ENCODE peak calls at places on chromosomes 16 and 17, in four cellular contexts. Z is HepG2, D is GM12878, E is K562. M is an unnamed sample.

GRCh38 chr17:71709974-71710373 is 410.8 kb upstream of the SOX9 start:
- DNase-seq in Z (no peak), D (no peak), E (no peak), M (no peak)

GRCh38 chr16:27203429-27204231 is at the start of gene KDM8:
- DNase-seq in Z (peak; percentile 100), D (peak; percentile 99), E (peak; percentile 99), M (peak; percentile 98)

GRCh38 chr17:2034806-2035548 is 5.0 kb downstream of the DPH1 start:
- DNase-seq in Z (no peak), D (no peak), E (no peak), M (no peak)

GRCh38 chr17:58332720-58333395 is 4.3 kb upstream of the TSPOAP1 start:
- DNase-seq in Z (no peak), D (no peak), E (no peak), M (no peak)

GRCh38 chr16:57512296-57513001 is 23.9 kb downstream of the CCDC102A start:
- DNase-seq in Z (no peak), D (no peak), E (no peak), M (no peak)

GRCh38 chr16:18013863-18014262 is 322.7 kb downstream of the NPIPA8 start:
- DNase-seq in Z (no peak), D (peak; percentile 1), E (peak; percentile 13), M (no peak)

GRCh38 chr16:72891291-72892227 is 156.4 kb downstream of the ZFHX3 start:
- DNase-seq in Z (no peak), D (no peak), E (no peak), M (no peak)

GRCh38 chr17:82213251-82214011 is 789 bp upstream of the CCDC57 start:
- DNase-seq in Z (peak; percentile 59), D (no peak), E (peak; percentile 58), M (peak; percentile 79)

GRCh38 chr17:10071141-10071540 is 127.3 kb downstream of the GAS7 start:
- DNase-seq in Z (no peak), D (no peak), E (no peak), M (no peak)

GRCh38 chr17:62778990-62779681 is 29.0 kb downstream of the MARCHF10 start:
- DNase-seq in Z (peak; percentile 48), D (no peak), E (peak; percentile 20), M (no peak)

GRCh38 chr17:80845863-80846671 is 145.6 kb upstream of the CHMP6 start:
- DNase-seq in Z (no peak), D (no peak), E (no peak), M (no peak)

GRCh38 chr17:44655983-44656700 is at the start of gene MEIOC:
- DNase-seq in Z (no peak), D (no peak), E (no peak), M (peak; percentile 85)

GRCh38 chr16:68490829-68491575 is 42.7 kb upstream of the SMPD3 start:
- DNase-seq in Z (no peak), D (no peak), E (no peak), M (no peak)

GRCh38 chr17:69643686-69644085 is 229.2 kb downstream of the MAP2K6 start:
- DNase-seq in Z (no peak), D (no peak), E (no peak), M (no peak)

GRCh38 chr17:56939869-56940484 is 20.9 kb downstream of the COIL start:
- DNase-seq in Z (peak; percentile 72), D (no peak), E (peak; percentile 71), M (peak; percentile 56)

DNA sequence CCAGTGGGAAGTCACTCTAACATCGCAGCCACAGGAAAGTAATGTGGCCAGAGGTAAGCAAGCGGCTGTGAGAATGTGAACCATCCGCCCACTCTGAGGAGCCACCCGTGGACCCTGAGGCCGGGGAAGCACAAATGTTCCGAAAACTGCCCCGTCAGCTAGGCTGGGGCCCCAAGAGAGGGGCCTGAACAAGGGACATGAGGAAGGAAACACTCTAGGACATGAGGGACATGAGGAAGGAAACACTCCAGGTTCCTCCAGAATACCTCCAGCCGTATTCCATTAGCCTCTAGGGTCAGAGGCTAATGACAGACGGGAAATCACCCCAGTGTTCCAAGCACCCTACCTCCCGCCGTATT is 317 bp downstream of the TEFM start:
- DNase-seq in Z (no peak), D (no peak), E (no peak), M (peak; percentile 17)
- TF ChIP-seq TARDBP in Z (no peak), D (no peak), E (no peak), M (no peak)

GRCh38 chr17:60653569-60653968 is 24.1 kb upstream of the BCAS3 start:
- DNase-seq in Z (no peak), D (no peak), E (no peak), M (no peak)

GRCh38 chr17:60646701-60647100 is 30.9 kb upstream of the BCAS3 start:
- DNase-seq in Z (no peak), D (no peak), E (no peak), M (no peak)

GRCh38 chr17:60647705-60648104 is 29.9 kb upstream of the BCAS3 start:
- DNase-seq in Z (no peak), D (no peak), E (no peak), M (no peak)

GRCh38 chr17:60656499-60656898 is 21.2 kb upstream of the BCAS3 start:
- DNase-seq in Z (no peak), D (no peak), E (peak; percentile 51), M (no peak)

DNA sequence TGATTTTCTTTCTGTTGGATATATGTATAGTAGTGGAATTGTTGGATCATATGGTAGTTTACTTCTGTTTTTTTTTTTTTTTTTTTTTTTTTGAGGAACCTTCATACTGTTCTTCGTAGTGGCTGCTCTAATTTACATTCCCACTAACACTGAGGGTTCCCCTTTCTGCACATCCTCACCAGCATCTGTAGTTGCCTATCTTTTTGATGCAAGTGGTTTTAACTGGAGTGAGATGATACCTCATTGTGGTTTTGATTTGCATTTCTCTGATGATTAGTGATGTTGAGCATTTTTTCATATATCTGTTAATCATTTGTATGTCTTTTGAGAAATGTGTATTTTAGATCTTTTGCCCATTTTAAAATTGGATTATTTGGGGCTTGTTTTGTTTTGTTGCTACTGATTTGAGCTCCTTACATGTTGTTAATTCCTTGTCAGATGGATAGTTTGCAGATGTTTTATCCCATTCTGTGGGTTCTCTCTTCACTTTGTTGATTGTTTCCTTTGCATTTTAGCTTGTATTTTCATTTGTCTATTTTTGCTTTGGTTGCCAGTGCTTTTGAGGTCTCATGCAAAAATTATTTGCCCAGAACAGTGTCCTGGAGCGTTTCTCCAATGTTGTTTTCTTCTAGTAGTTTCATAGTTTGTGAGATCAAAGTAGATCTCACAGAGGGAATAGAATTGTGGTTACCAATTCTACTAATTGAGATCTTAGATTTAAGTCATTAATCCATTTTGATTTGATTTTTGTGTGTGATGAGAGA is 25.0 kb upstream of the BCAS3 start:
- DNase-seq in Z (no peak), D (peak; percentile 52), E (no peak), M (no peak)
- TF ChIP-seq FOXK2 in Z (no peak), D (no peak), E (no peak), M (no peak)

GRCh38 chr16:2048116-2048543 is 345 bp downstream of the TSC2 start:
- DNase-seq in Z (no peak), D (no peak), E (peak; percentile 35), M (no peak)

GRCh38 chr16:2047330-2048115 is at the start of the genes NTHL1 and TSC2:
- DNase-seq in Z (peak; percentile 93), D (peak; percentile 82), E (peak; percentile 99), M (peak; percentile 100)

GRCh38 chr16:2044541-2044940 is 3.1 kb downstream of the NTHL1 start:
- DNase-seq in Z (no peak), D (no peak), E (no peak), M (no peak)

GRCh38 chr16:2046125-2046888 is 1.3 kb downstream of the NTHL1 start:
- DNase-seq in Z (no peak), D (no peak), E (no peak), M (no peak)

GRCh38 chr16:2046889-2047329 is 725 bp downstream of the NTHL1 start:
- DNase-seq in Z (no peak), D (no peak), E (no peak), M (peak; percentile 42)
- TF ChIP-seq SP1 in Z (no peak), D (no peak), E (no peak), M (no peak)

GRCh38 chr17:74240637-74241036 is 27.3 kb downstream of the TTYH2 start:
- DNase-seq in Z (no peak), D (no peak), E (no peak), M (no peak)
- TF ChIP-seq TARDBP in Z (no peak), D (no peak), E (no peak), M (no peak)

M was measured in HEK293T.